ENCODE peak calls at places on chromosomes 13 and 19, in four cellular contexts. S, F, B and M are unnamed samples.

GRCh38 chr13:79385694-79386093 is 20.4 kb downstream of the RBM26 start:
- DNase-seq in F (no peak), S (no peak), B (peak), M (peak)

GRCh38 chr13:41883147-41883546 is 77.8 kb downstream of the VWA8 start:
- DNase-seq in S (no peak), B (no peak), F (no peak), M (no peak)

GRCh38 chr19:21474671-21475181 is 30.7 kb upstream of the ZNF429 start:
- DNase-seq in S (peak), F (no peak), B (no peak), M (no peak)

GRCh38 chr19:48249502-48250014 is 6.2 kb downstream of the CARD8 start:
- DNase-seq in B (peak), S (no peak), F (no peak), M (no peak)

GRCh38 chr13:28336193-28336657 is 158.7 kb downstream of the FLT1 start:
- DNase-seq in F (no peak), B (no peak), S (no peak), M (no peak)

GRCh38 chr13:32021785-32022184 is 9.8 kb upstream of the FRY start:
- DNase-seq in F (no peak), B (no peak), S (no peak), M (no peak)

GRCh38 chr13:52830946-52831345 is 17.5 kb downstream of the PCDH8 start:
- DNase-seq in F (no peak), S (no peak), B (no peak), M (no peak)

GRCh38 chr13:110329258-110329657 is 22.2 kb downstream of the COL4A2 start:
- DNase-seq in S (no peak), B (no peak), F (no peak), M (no peak)

GRCh38 chr19:2288010-2288742 is 6.2 kb upstream of the PEAK3 start:
- DNase-seq in B (no peak), S (no peak), F (no peak), M (no peak)

GRCh38 chr19:36245210-36246005 is 30.5 kb downstream of the ZNF146 start:
- DNase-seq in B (no peak), F (no peak), S (peak), M (no peak)

GRCh38 chr19:38657633-38658222 is 10.3 kb downstream of the ACTN4 start:
- DNase-seq in F (no peak), S (no peak), B (no peak), M (no peak)

GRCh38 chr19:33401683-33402420 is 28.3 kb downstream of the CEBPG start:
- DNase-seq in S (no peak), B (no peak), F (no peak), M (no peak)

GRCh38 chr19:16040642-16041041 is 35.7 kb upstream of the TPM4 start:
- DNase-seq in S (no peak), B (no peak), F (peak), M (no peak)

GRCh38 chr13:44690376-44690775 is 114.2 kb upstream of the TSC22D1 start:
- DNase-seq in F (no peak), S (no peak), B (no peak), M (no peak)

GRCh38 chr19:22354665-22355064 is 67.5 kb downstream of the ZNF98 start:
- DNase-seq in F (no peak), S (no peak), B (no peak), M (no peak)

GRCh38 chr13:46749951-46750350 is 47.0 kb downstream of the ESD start:
- DNase-seq in F (no peak), B (no peak), S (no peak), M (no peak)

GRCh38 chr19:15422311-15423075 is 3.7 kb upstream of the AKAP8L start:
- DNase-seq in B (no peak), F (no peak), S (no peak), M (no peak)

GRCh38 chr13:70923863-70924752 is 815.9 kb upstream of the KLHL1 start:
- DNase-seq in F (no peak), S (peak), B (no peak), M (no peak)

GRCh38 chr13:38570706-38571105 is 116.2 kb upstream of the FREM2 start:
- DNase-seq in S (no peak), F (no peak), B (no peak), M (no peak)
- TF ChIP-seq TCF7 in S (no peak), F (no peak), B (no peak), M (no peak)

DNA sequence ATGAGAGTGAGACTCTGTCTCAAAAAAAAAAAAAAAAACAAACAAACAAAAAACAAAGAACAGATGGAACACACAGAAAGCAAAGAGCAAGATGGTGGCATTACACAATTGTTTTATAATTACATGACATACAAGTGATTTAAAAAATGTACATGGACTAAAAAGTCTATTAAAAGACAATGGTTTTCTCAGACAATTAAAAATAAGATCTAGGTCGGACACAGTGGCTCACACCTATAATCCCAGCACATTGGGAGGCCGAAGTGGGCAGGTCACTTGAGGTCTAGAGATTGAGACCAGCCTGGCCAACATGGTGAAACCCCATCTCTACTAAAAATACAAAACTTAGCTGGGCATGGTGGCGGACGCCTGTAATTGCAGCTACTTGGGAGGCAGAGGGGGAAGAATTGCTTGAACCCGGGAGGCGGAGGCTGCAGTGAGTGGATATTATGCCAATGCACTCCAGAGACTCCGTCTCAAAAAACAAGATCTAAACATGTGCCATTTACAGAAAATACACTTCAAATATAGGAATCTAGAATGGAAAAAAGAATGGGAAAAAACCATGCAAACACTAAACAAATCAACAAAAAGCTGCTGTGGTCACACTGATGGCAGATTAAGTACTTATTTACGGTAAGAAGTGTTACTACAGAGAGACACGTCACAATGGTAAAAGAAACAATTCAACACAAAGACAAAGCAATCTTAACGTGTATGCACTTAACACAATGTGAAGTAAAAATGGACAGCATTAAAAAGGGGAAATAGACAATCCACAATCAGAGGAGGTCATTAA is 26.7 kb downstream of the MIER2 start:
- DNase-seq in S (no peak), F (no peak), B (no peak), M (no peak)
- TF ChIP-seq TCF7 in S (no peak), F (no peak), B (no peak), M (no peak)

DNA sequence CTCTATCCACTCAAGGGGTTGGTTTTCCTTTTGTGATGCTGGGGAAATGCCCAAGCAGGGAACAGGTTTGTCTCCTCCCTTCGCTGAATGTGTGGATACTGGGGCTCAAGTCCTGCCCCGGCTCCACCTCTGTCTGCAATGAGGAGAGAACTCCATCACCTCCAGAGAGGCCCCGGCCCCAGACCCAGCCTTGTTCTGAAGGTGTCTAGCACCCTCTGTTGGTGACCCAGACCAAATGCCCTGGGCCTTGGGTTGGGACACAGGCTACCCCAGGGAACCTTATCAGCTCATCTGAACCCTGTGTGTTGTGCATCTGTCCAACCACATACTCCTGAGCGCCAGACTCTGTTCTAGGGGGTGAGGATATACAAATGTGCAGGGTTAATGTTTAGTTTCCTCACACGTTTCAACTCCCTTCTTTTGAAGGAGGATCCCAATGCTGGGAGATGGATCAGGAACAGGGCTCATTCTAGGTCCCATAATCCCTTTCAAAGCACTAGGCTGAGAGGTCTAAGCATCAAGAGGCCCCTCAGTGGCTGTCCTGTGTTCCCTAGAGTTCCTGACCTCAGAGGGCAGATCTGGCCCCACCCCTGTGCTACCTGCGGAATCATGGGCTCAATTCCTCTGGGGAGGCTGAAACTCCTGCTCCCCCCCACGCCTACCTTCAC is 112.5 kb upstream of the SLC7A1 start:
- DNase-seq in B (no peak), F (peak), S (peak), M (peak)
- TF ChIP-seq TCF7 in B (no peak), F (no peak), S (no peak), M (no peak)

DNA sequence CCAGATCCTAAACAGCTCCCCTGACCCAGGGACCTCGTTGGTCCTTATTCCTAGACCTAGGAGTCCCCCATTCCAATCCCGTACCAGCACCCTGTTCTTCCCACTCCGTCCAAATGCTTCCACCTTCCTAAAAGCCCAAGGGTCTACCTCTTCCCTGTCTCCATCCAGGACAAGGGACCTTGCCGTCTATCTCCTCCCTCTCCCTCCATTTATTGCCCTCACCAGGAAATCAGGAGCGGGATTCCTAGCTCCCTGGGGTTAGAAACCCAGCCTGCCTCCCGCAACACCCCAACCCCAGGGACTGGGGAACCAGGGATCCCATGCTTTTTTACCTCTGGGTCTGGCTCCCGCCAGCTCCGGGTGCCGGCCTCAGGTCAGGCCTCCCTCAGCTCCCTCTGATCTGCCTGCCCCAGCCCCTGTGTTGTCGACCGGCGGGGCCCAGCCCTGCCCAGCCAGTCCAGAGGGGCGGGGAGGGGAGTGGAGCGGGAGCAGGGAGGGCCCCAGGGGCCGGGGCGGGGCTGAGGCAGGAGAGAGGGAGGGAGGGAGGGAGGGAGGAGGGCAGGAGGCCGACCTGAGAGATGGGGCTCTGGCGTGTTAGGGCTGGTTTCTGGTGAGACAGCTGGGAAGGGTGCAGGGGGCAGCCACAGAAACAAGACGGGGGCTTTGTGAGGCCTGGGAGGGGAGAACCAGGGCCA is at the start of gene B3GNT8:
- DNase-seq in B (no peak), F (peak), S (peak), M (peak)
- TF ChIP-seq TCF7 in B (no peak), F (no peak), S (no peak), M (no peak)

GRCh38 chr13:114155923-114156883 is 22.9 kb upstream of the CFAP97D2 start:
- DNase-seq in F (no peak), B (no peak), S (no peak), M (no peak)
- TF ChIP-seq TCF7 in F (no peak), B (no peak), S (no peak), M (no peak)

DNA sequence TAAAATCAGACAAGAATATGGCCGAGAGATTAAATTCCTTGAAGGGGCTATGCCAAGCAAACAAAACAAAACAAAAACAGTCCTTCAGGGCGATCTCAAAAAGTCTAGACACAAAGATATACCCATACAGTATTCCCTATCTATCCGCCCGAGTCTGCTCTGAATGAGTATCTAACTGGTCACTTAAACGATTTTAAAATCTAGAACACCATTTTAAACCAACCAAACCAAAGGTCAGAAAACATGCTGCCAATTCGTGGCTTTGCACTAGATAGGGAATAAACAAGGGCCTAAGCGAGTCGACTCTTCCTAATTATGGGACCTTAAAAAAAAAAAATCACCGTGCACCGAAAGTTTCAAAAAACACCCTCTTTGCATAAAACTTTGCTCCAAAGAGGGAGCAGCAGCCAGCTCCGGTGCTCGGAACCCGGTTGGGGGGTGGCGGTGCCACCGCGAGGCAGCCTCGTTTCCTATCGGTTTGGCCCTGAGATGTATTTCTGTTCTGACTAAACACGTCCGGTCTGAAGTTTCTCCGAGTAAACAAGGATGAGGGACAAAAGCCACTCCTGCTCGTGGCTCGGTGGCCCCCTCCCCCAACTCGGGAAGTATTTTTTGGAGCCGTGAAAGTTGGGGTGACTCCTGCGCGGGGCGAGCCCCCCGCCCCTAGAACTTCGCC is 1.8 kb downstream of the HMGB1 start:
- DNase-seq in B (no peak), F (peak), S (no peak), M (no peak)
- TF ChIP-seq TCF7 in B (no peak), F (no peak), S (no peak), M (no peak)